ENCODE peak calls at places on chromosomes 4 and X, in eight cellular contexts. C is cardiac fibroblast, N is nephron progenitor cell, R is suprapubic skin, Z is transverse colon, O is IMR-90, Y is GM13976, G is fibroblast of lung. X is an unnamed sample.

GRCh38 chr4:2249526-2249991 is 7.6 kb upstream of the HAUS3 start:
- DNase-seq in C (no peak), R (peak; percentile 53), O (no peak), Z (no peak), N (no peak), Y (no peak), G (no peak), X (no peak)

GRCh38 chrX:21741869-21742701 is 15.8 kb downstream of the SMPX start:
- DNase-seq in R (no peak), G (no peak), O (no peak), Y (no peak), N (no peak), C (no peak), Z (no peak), X (no peak)

GRCh38 chrX:12447448-12448154 is 309.3 kb downstream of the FRMPD4 start:
- DNase-seq in C (peak; percentile 83), R (no peak), Z (no peak), Y (no peak), G (peak; percentile 90), N (no peak), O (peak; percentile 95), X (no peak)

GRCh38 chr4:2045518-2045951 is 13.6 kb upstream of the NAT8L start:
- DNase-seq in N (no peak), Y (no peak), C (no peak), G (no peak), Z (no peak), O (no peak), R (peak; percentile 64), X (no peak)

GRCh38 chr4:149605601-149606378 is 209.9 kb downstream of the IQCM start:
- DNase-seq in G (peak; percentile 23), R (no peak), Z (no peak), Y (no peak), N (no peak), O (peak; percentile 58), C (no peak), X (no peak)

GRCh38 chr4:97106161-97106560 is 1037.1 kb downstream of the STPG2 start:
- DNase-seq in Y (no peak), Z (no peak), R (no peak), O (no peak), C (no peak), N (no peak), G (no peak), X (no peak)

GRCh38 chr4:101711590-101712255 is 78.8 kb upstream of the BANK1 start:
- DNase-seq in G (no peak), O (no peak), Y (no peak), Z (no peak), R (no peak), N (no peak), C (no peak), X (no peak)

GRCh38 chr4:29861307-29861706 is 858.9 kb upstream of the PCDH7 start:
- DNase-seq in R (no peak), O (no peak), Z (no peak), G (peak; percentile 1), Y (no peak), C (no peak), N (no peak), X (no peak)

GRCh38 chr4:78069859-78070258 is 12.7 kb downstream of the FRAS1 start:
- DNase-seq in C (no peak), G (no peak), Z (no peak), N (no peak), R (no peak), O (no peak), Y (no peak), X (no peak)

GRCh38 chr4:111283066-111283677 is 660.3 kb upstream of the PITX2 start:
- DNase-seq in Y (peak; percentile 46), R (peak; percentile 76), N (peak; percentile 77), C (peak; percentile 67), G (peak; percentile 53), Z (peak; percentile 70), O (peak; percentile 57), X (peak; percentile 38)

GRCh38 chrX:1093112-1093511 is 119.3 kb downstream of the CRLF2 start:
- DNase-seq in C (no peak), G (no peak), N (no peak), O (no peak), Z (no peak), R (no peak), Y (no peak), X (no peak)

GRCh38 chr4:152831416-152831815 is 51.7 kb downstream of the ARFIP1 start:
- DNase-seq in R (no peak), Y (no peak), N (no peak), Z (no peak), O (peak; percentile 24), C (no peak), G (no peak), X (no peak)

GRCh38 chr4:26263165-26263564 is 57.6 kb upstream of the RBPJ start:
- DNase-seq in Z (no peak), R (no peak), O (no peak), N (no peak), C (no peak), G (no peak), Y (no peak), X (no peak)

GRCh38 chr4:2388430-2389182 is 29.8 kb downstream of the ZFYVE28 start:
- DNase-seq in C (peak; percentile 29), O (peak; percentile 11), N (no peak), R (no peak), Y (no peak), Z (no peak), G (peak; percentile 28), X (no peak)

GRCh38 chr4:128427832-128428366 is 140.3 kb upstream of the PGRMC2 start:
- DNase-seq in O (peak; percentile 68), G (peak; percentile 73), Y (no peak), C (peak; percentile 86), R (no peak), Z (peak; percentile 28), N (no peak), X (no peak)

GRCh38 chr4:82223715-82224114 is 150.1 kb downstream of the HNRNPD start:
- DNase-seq in R (no peak), C (no peak), G (no peak), N (no peak), Z (peak; percentile 19), Y (no peak), O (no peak), X (no peak)

GRCh38 chrX:150050387-150050786 is 112.1 kb upstream of the EOLA2 start:
- DNase-seq in C (no peak), Y (peak; percentile 9), Z (no peak), O (no peak), N (no peak), R (no peak), G (no peak), X (no peak)
- TF ChIP-seq CTCF in C (no peak), Y (no peak), Z (no peak), O (no peak), N (no peak), R (no peak), G (no peak), X (no peak)

GRCh38 chr4:178275671-178276360 is 833.6 kb upstream of the AGA start:
- DNase-seq in N (peak; percentile 18), G (no peak), O (no peak), C (no peak), Y (no peak), R (no peak), Z (no peak), X (no peak)
- TF ChIP-seq CTCF in N (peak; percentile 24), G (no peak), O (no peak), C (no peak), Y (no peak), R (no peak), Z (no peak), X (peak; percentile 37)

GRCh38 chr4:99458911-99459447 is 23.8 kb upstream of the ADH7 start:
- DNase-seq in C (no peak), G (no peak), Z (no peak), R (no peak), N (no peak), O (peak; percentile 4), Y (no peak), X (no peak)

GRCh38 chr4:99459546-99460042 is 24.5 kb upstream of the ADH7 start:
- DNase-seq in N (no peak), C (no peak), G (no peak), Y (no peak), R (no peak), O (no peak), Z (no peak), X (no peak)

GRCh38 chr4:99461623-99462401 is 26.7 kb upstream of the ADH7 start:
- DNase-seq in G (no peak), O (no peak), N (no peak), Y (no peak), R (no peak), Z (no peak), C (no peak), X (no peak)

GRCh38 chr4:99457676-99458075 is 22.5 kb upstream of the ADH7 start:
- DNase-seq in O (no peak), C (no peak), R (no peak), Y (no peak), Z (no peak), G (no peak), N (no peak), X (no peak)

GRCh38 chr4:99457270-99457669 is 22.1 kb upstream of the ADH7 start:
- DNase-seq in G (peak; percentile 30), R (no peak), C (peak; percentile 36), Y (no peak), N (no peak), O (no peak), Z (no peak), X (no peak)
- TF ChIP-seq CTCF in G (peak; percentile 33), R (no peak), C (peak; percentile 26), Y (no peak), N (no peak), O (peak; percentile 34), Z (no peak), X (no peak)

GRCh38 chrX:93932471-93933220 is 258.6 kb downstream of the FAM133A start:
- DNase-seq in Y (no peak), Z (no peak), O (no peak), R (no peak), N (no peak), C (no peak), G (no peak), X (no peak)
- TF ChIP-seq CTCF in Y (no peak), Z (no peak), O (no peak), R (no peak), N (no peak), C (no peak), G (no peak), X (no peak)

GRCh38 chr4:154029171-154029570 is 240.3 kb upstream of the SFRP2 start:
- DNase-seq in Z (no peak), N (no peak), O (no peak), C (no peak), R (no peak), Y (no peak), G (no peak), X (no peak)

GRCh38 chr4:154018659-154019058 is 229.8 kb upstream of the SFRP2 start:
- DNase-seq in O (no peak), N (peak; percentile 22), Z (no peak), Y (no peak), C (no peak), G (no peak), R (no peak), X (no peak)

GRCh38 chr4:154024097-154024496 is 235.2 kb upstream of the SFRP2 start:
- DNase-seq in Z (no peak), G (no peak), N (no peak), O (no peak), C (no peak), R (no peak), Y (no peak), X (no peak)
- TF ChIP-seq CTCF in Z (no peak), G (peak; percentile 8), N (no peak), O (no peak), C (peak; percentile 25), R (no peak), Y (peak; percentile 13), X (no peak)

GRCh38 chrX:152136312-152136711 is 2.1 kb downstream of the MAGEA10 start:
- DNase-seq in R (no peak), Y (no peak), G (no peak), Z (no peak), O (no peak), N (no peak), C (no peak), X (no peak)

GRCh38 chrX:152131525-152131924 is 6.9 kb downstream of the MAGEA10 start:
- DNase-seq in Z (no peak), R (no peak), N (no peak), O (no peak), C (no peak), G (no peak), Y (no peak), X (no peak)
- TF ChIP-seq CTCF in Z (no peak), R (no peak), N (no peak), O (no peak), C (no peak), G (no peak), Y (no peak), X (no peak)